ENCODE peak calls at places on chromosomes 4 and X, in ten cellular contexts. One of them, this sample, is unnamed. For H3K9me3, the result is how much of the 10 kb centered on the place peaks cover.

GRCh38 chr4:128347175-128347868 is 59.7 kb upstream of the PGRMC2 start:
- DNase-seq in A673: no peak
- DNase-seq in H1: no peak
- DNase-seq in pancreas: no peak
- DNase-seq in psoas muscle: no peak
- DNase-seq in PC-3: no peak
- DNase-seq in IMR-90: peak
- DNase-seq in tibial artery: no peak
- DNase-seq in CD8-positive, alpha-beta T cell: no peak
- DNase-seq in esophagus squamous epithelium: no peak
- DNase-seq in this sample: no peak

GRCh38 chrX:45428816-45429215 is 228.1 kb upstream of the DIPK2B start:
- DNase-seq in PC-3: no peak
- DNase-seq in esophagus squamous epithelium: no peak
- DNase-seq in pancreas: no peak
- DNase-seq in psoas muscle: no peak
- DNase-seq in H1: no peak
- DNase-seq in IMR-90: no peak
- DNase-seq in A673: no peak
- DNase-seq in tibial artery: no peak
- DNase-seq in CD8-positive, alpha-beta T cell: no peak
- DNase-seq in this sample: no peak

GRCh38 chr4:85724801-85725548 is 250.0 kb downstream of the ARHGAP24 start:
- DNase-seq in pancreas: no peak
- DNase-seq in A673: no peak
- DNase-seq in esophagus squamous epithelium: no peak
- DNase-seq in PC-3: no peak
- DNase-seq in CD8-positive, alpha-beta T cell: no peak
- DNase-seq in tibial artery: no peak
- DNase-seq in H1: no peak
- DNase-seq in IMR-90: no peak
- DNase-seq in psoas muscle: no peak
- DNase-seq in this sample: no peak

GRCh38 chr4:101349346-101350064 is 2.2 kb upstream of the PPP3CA start:
- DNase-seq in H1: no peak
- DNase-seq in psoas muscle: peak
- DNase-seq in esophagus squamous epithelium: no peak
- DNase-seq in A673: no peak
- DNase-seq in PC-3: peak
- DNase-seq in tibial artery: peak
- DNase-seq in pancreas: peak
- DNase-seq in IMR-90: no peak
- DNase-seq in CD8-positive, alpha-beta T cell: no peak
- DNase-seq in this sample: peak

GRCh38 chr4:158013858-158014257 is 159.0 kb downstream of the GASK1B start:
- DNase-seq in PC-3: peak
- DNase-seq in pancreas: no peak
- DNase-seq in IMR-90: peak
- DNase-seq in tibial artery: no peak
- DNase-seq in A673: no peak
- DNase-seq in psoas muscle: no peak
- DNase-seq in esophagus squamous epithelium: no peak
- DNase-seq in CD8-positive, alpha-beta T cell: no peak
- DNase-seq in H1: no peak
- DNase-seq in this sample: no peak

GRCh38 chr4:48445704-48446103 is 37.4 kb upstream of the SLC10A4 start:
- DNase-seq in CD8-positive, alpha-beta T cell: no peak
- DNase-seq in IMR-90: peak
- DNase-seq in tibial artery: no peak
- DNase-seq in psoas muscle: no peak
- DNase-seq in pancreas: no peak
- DNase-seq in H1: no peak
- DNase-seq in esophagus squamous epithelium: no peak
- DNase-seq in A673: peak
- DNase-seq in PC-3: peak
- DNase-seq in this sample: no peak

GRCh38 chr4:83358410-83358809 is 23.8 kb upstream of the HPSE start:
- DNase-seq in pancreas: no peak
- DNase-seq in esophagus squamous epithelium: no peak
- DNase-seq in psoas muscle: no peak
- DNase-seq in H1: no peak
- DNase-seq in A673: no peak
- DNase-seq in IMR-90: peak
- DNase-seq in PC-3: peak
- DNase-seq in tibial artery: no peak
- DNase-seq in CD8-positive, alpha-beta T cell: no peak
- DNase-seq in this sample: no peak

GRCh38 chr4:23782778-23783455 is 106.9 kb downstream of the PPARGC1A start:
- DNase-seq in CD8-positive, alpha-beta T cell: no peak
- DNase-seq in pancreas: no peak
- DNase-seq in PC-3: no peak
- DNase-seq in esophagus squamous epithelium: no peak
- DNase-seq in psoas muscle: no peak
- DNase-seq in H1: no peak
- DNase-seq in IMR-90: no peak
- DNase-seq in tibial artery: no peak
- DNase-seq in A673: no peak
- DNase-seq in this sample: no peak

GRCh38 chr4:156924774-156925173 is 46.8 kb downstream of the PDGFC start:
- DNase-seq in A673: no peak
- DNase-seq in tibial artery: no peak
- DNase-seq in H1: no peak
- DNase-seq in PC-3: peak
- DNase-seq in esophagus squamous epithelium: no peak
- DNase-seq in psoas muscle: no peak
- DNase-seq in pancreas: no peak
- DNase-seq in IMR-90: no peak
- DNase-seq in CD8-positive, alpha-beta T cell: no peak
- DNase-seq in this sample: no peak

GRCh38 chr4:2928242-2929155 is 34.7 kb downstream of the NOP14 start:
- DNase-seq in psoas muscle: no peak
- DNase-seq in CD8-positive, alpha-beta T cell: no peak
- DNase-seq in PC-3: no peak
- DNase-seq in H1: no peak
- DNase-seq in tibial artery: peak
- DNase-seq in A673: no peak
- DNase-seq in pancreas: peak
- DNase-seq in IMR-90: no peak
- DNase-seq in esophagus squamous epithelium: no peak
- DNase-seq in this sample: peak

GRCh38 chr4:7570156-7570778 is 135.5 kb upstream of the PSAPL1 start:
- DNase-seq in A673: no peak
- DNase-seq in H1: no peak
- DNase-seq in psoas muscle: no peak
- DNase-seq in IMR-90: no peak
- DNase-seq in PC-3: no peak
- DNase-seq in CD8-positive, alpha-beta T cell: no peak
- DNase-seq in pancreas: no peak
- DNase-seq in esophagus squamous epithelium: no peak
- DNase-seq in tibial artery: no peak
- DNase-seq in this sample: no peak

GRCh38 chr4:7571001-7571400 is 136.3 kb upstream of the PSAPL1 start:
- DNase-seq in IMR-90: no peak
- DNase-seq in psoas muscle: no peak
- DNase-seq in H1: no peak
- DNase-seq in CD8-positive, alpha-beta T cell: no peak
- DNase-seq in tibial artery: no peak
- DNase-seq in esophagus squamous epithelium: no peak
- DNase-seq in PC-3: no peak
- DNase-seq in pancreas: no peak
- DNase-seq in A673: no peak
- DNase-seq in this sample: no peak

GRCh38 chr4:7571736-7572135 is 137.0 kb upstream of the PSAPL1 start:
- DNase-seq in A673: no peak
- DNase-seq in CD8-positive, alpha-beta T cell: no peak
- DNase-seq in pancreas: no peak
- DNase-seq in tibial artery: no peak
- DNase-seq in H1: no peak
- DNase-seq in esophagus squamous epithelium: no peak
- DNase-seq in PC-3: no peak
- DNase-seq in IMR-90: no peak
- DNase-seq in psoas muscle: no peak
- DNase-seq in this sample: no peak

GRCh38 chr4:7573692-7574091 is 139.0 kb upstream of the PSAPL1 start:
- DNase-seq in CD8-positive, alpha-beta T cell: no peak
- DNase-seq in A673: no peak
- DNase-seq in PC-3: no peak
- DNase-seq in IMR-90: no peak
- DNase-seq in psoas muscle: no peak
- DNase-seq in H1: no peak
- DNase-seq in esophagus squamous epithelium: no peak
- DNase-seq in pancreas: no peak
- DNase-seq in tibial artery: no peak
- DNase-seq in this sample: no peak

GRCh38 chr4:7575426-7575825 is 140.7 kb upstream of the PSAPL1 start:
- DNase-seq in esophagus squamous epithelium: no peak
- DNase-seq in CD8-positive, alpha-beta T cell: no peak
- DNase-seq in psoas muscle: no peak
- DNase-seq in tibial artery: no peak
- DNase-seq in pancreas: no peak
- DNase-seq in PC-3: no peak
- DNase-seq in IMR-90: no peak
- DNase-seq in A673: no peak
- DNase-seq in H1: no peak
- DNase-seq in this sample: no peak
- H3K9me3 ChIP-seq in esophagus squamous epithelium: half or more
- H3K9me3 ChIP-seq in CD8-positive, alpha-beta T cell: under half
- H3K9me3 ChIP-seq in psoas muscle: under half
- H3K9me3 ChIP-seq in tibial artery: under half
- H3K9me3 ChIP-seq in pancreas: under half
- H3K9me3 ChIP-seq in PC-3: under half
- H3K9me3 ChIP-seq in IMR-90: half or more
- H3K9me3 ChIP-seq in A673: under half
- H3K9me3 ChIP-seq in H1: under half
- H3K9me3 ChIP-seq in this sample: under half

GRCh38 chrX:6810796-6811195 is 275.9 kb upstream of the VCX3A start:
- DNase-seq in PC-3: peak
- DNase-seq in CD8-positive, alpha-beta T cell: no peak
- DNase-seq in esophagus squamous epithelium: no peak
- DNase-seq in H1: no peak
- DNase-seq in A673: no peak
- DNase-seq in pancreas: no peak
- DNase-seq in psoas muscle: no peak
- DNase-seq in IMR-90: no peak
- DNase-seq in tibial artery: no peak
- DNase-seq in this sample: no peak
- TF ChIP-seq CTCF in PC-3: no peak
- TF ChIP-seq CTCF in CD8-positive, alpha-beta T cell: no peak
- TF ChIP-seq CTCF in esophagus squamous epithelium: no peak
- TF ChIP-seq CTCF in H1: no peak
- TF ChIP-seq CTCF in A673: no peak
- TF ChIP-seq CTCF in pancreas: no peak
- TF ChIP-seq CTCF in psoas muscle: no peak
- TF ChIP-seq CTCF in IMR-90: no peak
- TF ChIP-seq CTCF in tibial artery: no peak
- TF ChIP-seq CTCF in this sample: no peak

GRCh38 chr4:133147922-133148689 is 988 bp upstream of the PCDH10 start:
- DNase-seq in psoas muscle: no peak
- DNase-seq in A673: peak
- DNase-seq in PC-3: peak
- DNase-seq in pancreas: peak
- DNase-seq in tibial artery: no peak
- DNase-seq in esophagus squamous epithelium: no peak
- DNase-seq in IMR-90: peak
- DNase-seq in CD8-positive, alpha-beta T cell: no peak
- DNase-seq in H1: peak
- DNase-seq in this sample: peak

GRCh38 chr4:133148690-133149363 is at the start of gene PCDH10:
- DNase-seq in esophagus squamous epithelium: no peak
- DNase-seq in PC-3: peak
- DNase-seq in tibial artery: peak
- DNase-seq in A673: peak
- DNase-seq in IMR-90: peak
- DNase-seq in psoas muscle: peak
- DNase-seq in CD8-positive, alpha-beta T cell: no peak
- DNase-seq in H1: peak
- DNase-seq in pancreas: peak
- DNase-seq in this sample: peak

GRCh38 chr4:133150643-133151300 is 1.7 kb downstream of the PCDH10 start:
- DNase-seq in IMR-90: no peak
- DNase-seq in H1: peak
- DNase-seq in esophagus squamous epithelium: no peak
- DNase-seq in tibial artery: no peak
- DNase-seq in PC-3: no peak
- DNase-seq in A673: peak
- DNase-seq in pancreas: peak
- DNase-seq in CD8-positive, alpha-beta T cell: no peak
- DNase-seq in psoas muscle: no peak
- DNase-seq in this sample: peak

GRCh38 chr4:133149932-133150642 is 993 bp downstream of the PCDH10 start:
- DNase-seq in tibial artery: no peak
- DNase-seq in esophagus squamous epithelium: no peak
- DNase-seq in CD8-positive, alpha-beta T cell: no peak
- DNase-seq in A673: peak
- DNase-seq in PC-3: no peak
- DNase-seq in H1: no peak
- DNase-seq in pancreas: no peak
- DNase-seq in IMR-90: no peak
- DNase-seq in psoas muscle: no peak
- DNase-seq in this sample: peak

DNA sequence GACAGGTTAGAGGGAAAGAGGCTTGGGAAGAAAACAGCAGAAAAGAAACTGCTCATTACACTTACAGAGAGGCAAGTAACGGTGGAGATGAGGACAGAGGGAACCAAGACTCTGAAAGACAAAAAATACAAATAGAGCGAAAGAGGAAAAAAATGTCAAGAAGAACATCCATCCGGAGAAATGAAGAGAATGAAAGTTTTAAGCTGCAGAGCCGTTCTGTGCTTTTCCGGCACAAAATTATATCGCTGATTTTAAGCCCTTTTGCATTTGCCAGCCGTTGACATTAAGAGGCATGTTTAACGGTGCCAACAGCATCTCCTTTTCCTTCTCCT is 236 bp downstream of the PCDH10 start:
- DNase-seq in A673: no peak
- DNase-seq in CD8-positive, alpha-beta T cell: no peak
- DNase-seq in PC-3: no peak
- DNase-seq in IMR-90: no peak
- DNase-seq in H1: no peak
- DNase-seq in tibial artery: no peak
- DNase-seq in pancreas: no peak
- DNase-seq in psoas muscle: no peak
- DNase-seq in esophagus squamous epithelium: no peak
- DNase-seq in this sample: no peak
- H3K9me3 ChIP-seq in A673: under half
- H3K9me3 ChIP-seq in CD8-positive, alpha-beta T cell: under half
- H3K9me3 ChIP-seq in PC-3: under half
- H3K9me3 ChIP-seq in IMR-90: under half
- H3K9me3 ChIP-seq in H1: under half
- H3K9me3 ChIP-seq in tibial artery: under half
- H3K9me3 ChIP-seq in pancreas: under half
- H3K9me3 ChIP-seq in psoas muscle: under half
- H3K9me3 ChIP-seq in esophagus squamous epithelium: under half
- H3K9me3 ChIP-seq in this sample: under half

DNA sequence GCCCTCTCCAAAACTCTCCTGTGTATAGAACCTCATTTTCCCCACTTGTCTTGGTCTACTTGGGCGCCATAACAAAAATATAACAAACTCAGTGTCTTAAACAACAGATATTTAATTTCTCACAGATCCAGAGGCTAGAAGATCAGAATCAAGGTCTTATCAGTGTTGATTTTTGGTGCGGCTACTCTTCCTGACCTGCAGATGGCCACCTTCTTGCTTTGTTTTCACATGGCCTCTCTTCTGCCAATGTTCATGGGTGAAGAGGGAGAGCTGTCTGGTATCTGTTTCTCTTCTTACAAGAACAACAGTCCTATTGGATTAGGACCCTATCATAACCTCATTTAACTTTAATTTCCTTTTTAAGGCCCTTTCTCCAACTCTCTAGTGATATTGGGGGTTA is 177.3 kb downstream of the PABPC4L start:
- DNase-seq in pancreas: no peak
- DNase-seq in H1: no peak
- DNase-seq in esophagus squamous epithelium: no peak
- DNase-seq in CD8-positive, alpha-beta T cell: no peak
- DNase-seq in tibial artery: no peak
- DNase-seq in A673: peak
- DNase-seq in psoas muscle: no peak
- DNase-seq in IMR-90: no peak
- DNase-seq in PC-3: peak
- DNase-seq in this sample: no peak
- TF ChIP-seq CTCF in pancreas: no peak
- TF ChIP-seq CTCF in H1: peak
- TF ChIP-seq CTCF in esophagus squamous epithelium: no peak
- TF ChIP-seq CTCF in CD8-positive, alpha-beta T cell: no peak
- TF ChIP-seq CTCF in tibial artery: no peak
- TF ChIP-seq CTCF in A673: peak
- TF ChIP-seq CTCF in psoas muscle: no peak
- TF ChIP-seq CTCF in IMR-90: no peak
- TF ChIP-seq CTCF in PC-3: peak
- TF ChIP-seq CTCF in this sample: peak